ENCODE peak calls at places on chromosomes 7 and 10, in six cellular contexts. One of them, this sample, is unnamed.

GRCh38 chr7:151115121-151115835 is 29.0 kb downstream of the AGAP3 start:
- DNase-seq in H1: no peak
- DNase-seq in HCT116: no peak
- DNase-seq in K562: no peak
- DNase-seq in HepG2: no peak
- DNase-seq in GM12878: no peak
- DNase-seq in this sample: no peak

GRCh38 chr7:33905389-33906032 is at the start of gene BMPER:
- DNase-seq in GM12878: no peak
- DNase-seq in HepG2: no peak
- DNase-seq in K562: no peak
- DNase-seq in H1: no peak
- DNase-seq in HCT116: no peak
- DNase-seq in this sample: peak; percentile 71

GRCh38 chr10:1715821-1716220 is 21.5 kb downstream of the ADARB2 start:
- DNase-seq in HepG2: no peak
- DNase-seq in GM12878: peak; percentile 33
- DNase-seq in K562: peak; percentile 17
- DNase-seq in HCT116: no peak
- DNase-seq in H1: peak; percentile 36
- DNase-seq in this sample: no peak

GRCh38 chr7:676246-676971 is 50.1 kb upstream of the DNAAF5 start:
- DNase-seq in H1: no peak
- DNase-seq in HepG2: no peak
- DNase-seq in HCT116: no peak
- DNase-seq in K562: no peak
- DNase-seq in GM12878: no peak
- DNase-seq in this sample: no peak

GRCh38 chr10:80136134-80136571 is 3.6 kb downstream of the PLAC9 start:
- DNase-seq in K562: no peak
- DNase-seq in HCT116: no peak
- DNase-seq in GM12878: no peak
- DNase-seq in HepG2: no peak
- DNase-seq in H1: no peak
- DNase-seq in this sample: no peak

GRCh38 chr7:75629042-75629441 is 109.7 kb downstream of the HIP1 start:
- DNase-seq in K562: no peak
- DNase-seq in GM12878: no peak
- DNase-seq in HCT116: no peak
- DNase-seq in HepG2: no peak
- DNase-seq in H1: no peak
- DNase-seq in this sample: no peak

GRCh38 chr7:129781128-129781855 is 169.8 kb downstream of the NRF1 start:
- DNase-seq in HepG2: no peak
- DNase-seq in GM12878: no peak
- DNase-seq in H1: no peak
- DNase-seq in HCT116: peak; percentile 7
- DNase-seq in K562: no peak
- DNase-seq in this sample: no peak

GRCh38 chr7:87784424-87784823 is 91.7 kb downstream of the SLC25A40 start:
- DNase-seq in HepG2: no peak
- DNase-seq in H1: no peak
- DNase-seq in GM12878: no peak
- DNase-seq in K562: no peak
- DNase-seq in HCT116: no peak
- DNase-seq in this sample: no peak

GRCh38 chr7:6453737-6454136 is 6.0 kb upstream of the DAGLB start:
- DNase-seq in H1: no peak
- DNase-seq in K562: no peak
- DNase-seq in GM12878: no peak
- DNase-seq in HepG2: peak; percentile 14
- DNase-seq in HCT116: peak; percentile 77
- DNase-seq in this sample: no peak

GRCh38 chr7:25801214-25801613 is 350.8 kb upstream of the NFE2L3 start:
- DNase-seq in GM12878: no peak
- DNase-seq in HepG2: no peak
- DNase-seq in K562: no peak
- DNase-seq in HCT116: no peak
- DNase-seq in H1: no peak
- DNase-seq in this sample: no peak

GRCh38 chr10:3491571-3491970 is 293.4 kb downstream of the KLF6 start:
- DNase-seq in GM12878: no peak
- DNase-seq in HCT116: no peak
- DNase-seq in K562: no peak
- DNase-seq in H1: no peak
- DNase-seq in HepG2: no peak
- DNase-seq in this sample: no peak

GRCh38 chr10:90437452-90437851 is 420.4 kb downstream of the HTR7 start:
- DNase-seq in HCT116: no peak
- DNase-seq in HepG2: no peak
- DNase-seq in GM12878: no peak
- DNase-seq in H1: no peak
- DNase-seq in K562: no peak
- DNase-seq in this sample: no peak

GRCh38 chr10:78437407-78437768 is 403.7 kb downstream of the RPS24 start:
- DNase-seq in K562: no peak
- DNase-seq in HepG2: no peak
- DNase-seq in GM12878: no peak
- DNase-seq in H1: no peak
- DNase-seq in HCT116: no peak
- DNase-seq in this sample: no peak

GRCh38 chr10:104317195-104318095 is 20.8 kb downstream of the ITPRIP start:
- DNase-seq in H1: no peak
- DNase-seq in GM12878: no peak
- DNase-seq in HCT116: no peak
- DNase-seq in K562: no peak
- DNase-seq in HepG2: no peak
- DNase-seq in this sample: no peak

GRCh38 chr10:85544956-85545355 is 821.6 kb downstream of the GRID1 start:
- DNase-seq in GM12878: no peak
- DNase-seq in HepG2: no peak
- DNase-seq in H1: no peak
- DNase-seq in K562: no peak
- DNase-seq in HCT116: no peak
- DNase-seq in this sample: no peak

GRCh38 chr10:85547460-85548023 is 819.1 kb downstream of the GRID1 start:
- DNase-seq in HCT116: no peak
- DNase-seq in HepG2: no peak
- DNase-seq in GM12878: no peak
- DNase-seq in H1: no peak
- DNase-seq in K562: no peak
- DNase-seq in this sample: no peak

GRCh38 chr10:85545874-85546273 is 820.7 kb downstream of the GRID1 start:
- DNase-seq in HCT116: no peak
- DNase-seq in HepG2: no peak
- DNase-seq in K562: no peak
- DNase-seq in GM12878: no peak
- DNase-seq in H1: no peak
- DNase-seq in this sample: no peak

GRCh38 chr10:85542936-85543730 is 823.5 kb downstream of the GRID1 start:
- DNase-seq in HCT116: no peak
- DNase-seq in GM12878: no peak
- DNase-seq in HepG2: no peak
- DNase-seq in K562: no peak
- DNase-seq in H1: no peak
- DNase-seq in this sample: no peak

GRCh38 chr10:85548038-85548437 is 818.6 kb downstream of the GRID1 start:
- DNase-seq in HCT116: peak; percentile 52
- DNase-seq in H1: no peak
- DNase-seq in K562: no peak
- DNase-seq in HepG2: peak; percentile 16
- DNase-seq in GM12878: peak; percentile 35
- DNase-seq in this sample: no peak
- H3K9ac ChIP-seq in HCT116: no peak overlapping the region
- H3K9ac ChIP-seq in H1: no peak overlapping the region
- H3K9ac ChIP-seq in K562: no peak overlapping the region
- H3K9ac ChIP-seq in HepG2: no peak overlapping the region
- H3K9ac ChIP-seq in GM12878: no peak overlapping the region
- H3K9ac ChIP-seq in this sample: no peak overlapping the region

DNA sequence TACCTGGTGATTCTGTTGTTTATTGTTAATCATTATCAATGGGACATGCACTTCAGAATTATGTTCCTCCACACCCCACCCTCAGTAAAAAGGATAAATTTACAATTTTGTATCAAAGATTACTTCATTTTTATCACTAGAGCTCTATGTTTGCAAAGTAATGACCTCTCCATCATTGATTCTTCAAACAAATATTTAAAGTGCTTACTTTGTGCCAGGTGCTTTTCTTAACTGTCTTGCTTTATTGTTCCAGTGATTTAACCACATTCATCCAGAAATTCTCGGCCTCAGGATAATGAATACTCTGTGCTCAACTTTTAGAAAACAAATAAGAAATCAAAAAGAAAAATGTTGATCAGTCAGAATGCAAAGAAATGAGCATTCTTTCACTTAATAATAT is 144.9 kb upstream of the FOXP2 start:
- DNase-seq in HepG2: no peak
- DNase-seq in GM12878: no peak
- DNase-seq in H1: no peak
- DNase-seq in HCT116: no peak
- DNase-seq in K562: no peak
- DNase-seq in this sample: no peak
- TF ChIP-seq ZNF274 in HepG2: no peak
- TF ChIP-seq ZNF274 in GM12878: no peak
- TF ChIP-seq ZNF274 in H1: no peak
- TF ChIP-seq ZNF274 in HCT116: no peak
- TF ChIP-seq ZNF274 in K562: no peak
- TF ChIP-seq ZNF274 in this sample: no peak

GRCh38 chr10:130647341-130647740 is 511.1 kb downstream of the GLRX3 start:
- DNase-seq in HCT116: no peak
- DNase-seq in HepG2: no peak
- DNase-seq in K562: no peak
- DNase-seq in H1: no peak
- DNase-seq in GM12878: no peak
- DNase-seq in this sample: no peak

GRCh38 chr10:130648807-130649206 is 512.6 kb downstream of the GLRX3 start:
- DNase-seq in K562: no peak
- DNase-seq in GM12878: no peak
- DNase-seq in H1: no peak
- DNase-seq in HepG2: no peak
- DNase-seq in HCT116: no peak
- DNase-seq in this sample: no peak

GRCh38 chr10:130637271-130637670 is 501.1 kb downstream of the GLRX3 start:
- DNase-seq in H1: no peak
- DNase-seq in GM12878: no peak
- DNase-seq in K562: no peak
- DNase-seq in HCT116: no peak
- DNase-seq in HepG2: no peak
- DNase-seq in this sample: no peak

GRCh38 chr10:130642926-130643325 is 506.7 kb downstream of the GLRX3 start:
- DNase-seq in H1: no peak
- DNase-seq in HCT116: no peak
- DNase-seq in K562: no peak
- DNase-seq in HepG2: no peak
- DNase-seq in GM12878: no peak
- DNase-seq in this sample: no peak
- H3K9ac ChIP-seq in H1: no peak overlapping the region
- H3K9ac ChIP-seq in HCT116: no peak overlapping the region
- H3K9ac ChIP-seq in K562: no peak overlapping the region
- H3K9ac ChIP-seq in HepG2: no peak overlapping the region
- H3K9ac ChIP-seq in GM12878: no peak overlapping the region
- H3K9ac ChIP-seq in this sample: no peak overlapping the region

GRCh38 chr7:70738486-70738885 is 393.5 kb upstream of the GALNT17 start:
- DNase-seq in HCT116: no peak
- DNase-seq in H1: no peak
- DNase-seq in GM12878: no peak
- DNase-seq in HepG2: no peak
- DNase-seq in K562: no peak
- DNase-seq in this sample: no peak
- TF ChIP-seq ZNF274 in HCT116: no peak
- TF ChIP-seq ZNF274 in H1: no peak
- TF ChIP-seq ZNF274 in GM12878: no peak
- TF ChIP-seq ZNF274 in HepG2: no peak
- TF ChIP-seq ZNF274 in K562: no peak
- TF ChIP-seq ZNF274 in this sample: no peak

DNA sequence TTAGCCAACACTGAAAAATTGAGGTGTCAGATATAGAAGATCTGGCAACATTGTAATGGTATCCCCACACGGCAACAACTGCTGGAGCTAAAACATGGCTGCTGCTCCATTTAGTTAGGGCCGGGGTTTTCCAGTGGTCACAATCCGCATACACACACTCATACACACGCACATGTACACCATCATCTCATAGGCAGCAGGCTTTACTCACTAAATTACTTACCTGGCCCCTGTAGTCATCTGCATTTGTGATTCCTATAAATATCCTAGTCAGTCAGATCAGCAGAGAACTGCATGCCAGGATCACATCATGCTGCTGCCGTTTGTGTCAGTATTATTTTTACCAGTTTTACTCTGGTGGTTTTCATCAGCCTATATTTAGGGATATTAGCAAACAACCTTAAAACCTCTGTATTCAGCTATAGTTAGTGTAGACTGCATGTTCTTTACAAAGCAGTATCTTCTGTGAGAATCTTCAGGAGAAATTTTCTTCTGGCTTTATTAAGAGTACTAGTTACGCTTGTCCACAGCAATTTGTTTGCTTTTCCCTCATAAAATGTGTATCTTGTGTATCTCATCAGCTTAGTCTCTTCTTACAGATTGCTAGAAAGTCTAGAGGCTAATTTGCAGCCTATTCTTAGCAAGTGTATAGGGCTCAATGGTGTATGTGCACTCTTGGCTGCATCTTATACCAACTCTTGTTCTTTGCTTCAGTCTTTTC is 38.3 kb upstream of the PTPN12 start:
- DNase-seq in HepG2: no peak
- DNase-seq in H1: no peak
- DNase-seq in HCT116: no peak
- DNase-seq in GM12878: no peak
- DNase-seq in K562: no peak
- DNase-seq in this sample: no peak
- H3K9ac ChIP-seq in HepG2: no peak overlapping the region
- H3K9ac ChIP-seq in H1: no peak overlapping the region
- H3K9ac ChIP-seq in HCT116: no peak overlapping the region
- H3K9ac ChIP-seq in GM12878: no peak overlapping the region
- H3K9ac ChIP-seq in K562: peak overlapping the region; percentile 39
- H3K9ac ChIP-seq in this sample: no peak overlapping the region

GRCh38 chr7:108408294-108409004 is 47.8 kb downstream of the NRCAM start:
- DNase-seq in HepG2: no peak
- DNase-seq in HCT116: no peak
- DNase-seq in H1: no peak
- DNase-seq in K562: no peak
- DNase-seq in GM12878: no peak
- DNase-seq in this sample: no peak

GRCh38 chr7:108403597-108404217 is 52.5 kb downstream of the NRCAM start:
- DNase-seq in HCT116: no peak
- DNase-seq in H1: no peak
- DNase-seq in HepG2: no peak
- DNase-seq in GM12878: no peak
- DNase-seq in K562: no peak
- DNase-seq in this sample: no peak

GRCh38 chr7:108407674-108408073 is 48.6 kb downstream of the NRCAM start:
- DNase-seq in H1: no peak
- DNase-seq in GM12878: no peak
- DNase-seq in HCT116: no peak
- DNase-seq in K562: no peak
- DNase-seq in HepG2: no peak
- DNase-seq in this sample: no peak

GRCh38 chr7:108404509-108405435 is 51.5 kb downstream of the NRCAM start:
- DNase-seq in HCT116: no peak
- DNase-seq in K562: no peak
- DNase-seq in HepG2: no peak
- DNase-seq in H1: no peak
- DNase-seq in GM12878: no peak
- DNase-seq in this sample: no peak

GRCh38 chr7:108406474-108406873 is 49.8 kb downstream of the NRCAM start:
- DNase-seq in HCT116: no peak
- DNase-seq in H1: no peak
- DNase-seq in K562: no peak
- DNase-seq in HepG2: no peak
- DNase-seq in GM12878: no peak
- DNase-seq in this sample: no peak
- TF ChIP-seq ZNF274 in HCT116: no peak
- TF ChIP-seq ZNF274 in H1: no peak
- TF ChIP-seq ZNF274 in K562: no peak
- TF ChIP-seq ZNF274 in HepG2: no peak
- TF ChIP-seq ZNF274 in GM12878: no peak
- TF ChIP-seq ZNF274 in this sample: no peak

This sample was measured in NT2/D1.